ENCODE peak calls at places on chromosomes 7 and 10, in four cellular contexts. B is HCT116, S is PC-3, P is mesendoderm. H is an unnamed sample. For H3K4me1, the result is how much of the 10 kb centered on the place peaks cover.

GRCh38 chr10:133528845-133529575 is 1.8 kb downstream of the CYP2E1 start:
- DNase-seq in B (no peak), S (peak), P (no peak), H (no peak)

GRCh38 chr10:129533281-129533680 is 66.2 kb downstream of the MGMT start:
- DNase-seq in B (no peak), S (no peak), P (no peak), H (no peak)

GRCh38 chr7:148501707-148502139 is 88.8 kb upstream of the C7orf33 start:
- DNase-seq in B (no peak), S (peak), P (peak), H (peak)

GRCh38 chr10:126872768-126873167 is 32.5 kb upstream of the DOCK1 start:
- DNase-seq in B (no peak), S (no peak), P (peak), H (no peak)

GRCh38 chr10:16280595-16280994 is 156.2 kb upstream of the PTER start:
- DNase-seq in B (no peak), S (no peak), P (no peak), H (no peak)

GRCh38 chr7:106247827-106248201 is 37.0 kb downstream of the NAMPT start:
- DNase-seq in B (no peak), S (no peak), P (no peak), H (no peak)

GRCh38 chr10:96513686-96514551 is at the start of gene TLL2:
- DNase-seq in B (peak), S (peak), P (peak), H (peak)

GRCh38 chr7:158991824-158992621 is 135.7 kb downstream of the DYNC2I1 start:
- DNase-seq in B (no peak), S (no peak), P (no peak), H (no peak)

GRCh38 chr10:97913554-97913953 is 63.9 kb downstream of the GOLGA7B start:
- DNase-seq in B (no peak), S (no peak), P (no peak), H (no peak)

GRCh38 chr10:59179027-59179426 is 2.6 kb downstream of the PHYHIPL start:
- DNase-seq in B (no peak), S (no peak), P (no peak), H (no peak)

GRCh38 chr7:16422100-16422430 is 727 bp upstream of the CRPPA start:
- DNase-seq in B (no peak), S (no peak), P (peak), H (no peak)

GRCh38 chr7:10734595-10734994 is 239.1 kb upstream of the PHF14 start:
- DNase-seq in B (no peak), S (no peak), P (no peak), H (no peak)

GRCh38 chr10:69451784-69452251 is 553 bp downstream of the TSPAN15 start:
- DNase-seq in B (no peak), S (peak), P (peak), H (no peak)

GRCh38 chr10:31693499-31693898 is 235.1 kb downstream of the ARHGAP12 start:
- DNase-seq in B (no peak), S (no peak), P (no peak), H (no peak)

GRCh38 chr7:101582971-101583370 is 46.1 kb downstream of the MYL10 start:
- DNase-seq in B (no peak), S (no peak), P (no peak), H (no peak)

GRCh38 chr10:71623098-71623985 is 96.2 kb downstream of the C10orf105 start:
- DNase-seq in B (no peak), S (peak), P (peak), H (peak)

GRCh38 chr7:91651986-91652385 is 228.5 kb downstream of the MTERF1 start:
- DNase-seq in B (no peak), S (no peak), P (peak), H (no peak)

GRCh38 chr7:137880432-137880831 is 33.7 kb upstream of the DGKI start:
- DNase-seq in B (no peak), S (no peak), P (no peak), H (no peak)

GRCh38 chr10:126227762-126228134 is 160.5 kb downstream of the ADAM12 start:
- DNase-seq in B (no peak), S (peak), P (no peak), H (no peak)

GRCh38 chr7:15685358-15686181 is 913 bp downstream of the MEOX2 start:
- DNase-seq in B (no peak), S (no peak), P (peak), H (no peak)

GRCh38 chr10:48905311-48905710 is 34.3 kb downstream of the LRRC18 start:
- DNase-seq in B (no peak), S (no peak), P (no peak), H (no peak)

GRCh38 chr10:49441488-49442476 is 45.9 kb upstream of the DRGX start:
- DNase-seq in B (no peak), S (no peak), P (no peak), H (no peak)

GRCh38 chr10:6840766-6841165 is 260.7 kb upstream of the PRKCQ start:
- DNase-seq in B (no peak), S (no peak), P (no peak), H (no peak)

GRCh38 chr7:2714636-2715035 is 26.6 kb downstream of the AMZ1 start:
- DNase-seq in B (no peak), S (no peak), P (no peak), H (peak)

GRCh38 chr10:123160311-123160980 is 6.2 kb downstream of the BUB3 start:
- DNase-seq in B (no peak), S (no peak), P (no peak), H (no peak)

GRCh38 chr10:24255907-24256306 is 47.0 kb downstream of the KIAA1217 start:
- DNase-seq in B (no peak), S (peak), P (peak), H (no peak)

GRCh38 chr7:93117327-93117726 is 452 bp downstream of the SAMD9 start:
- DNase-seq in B (no peak), S (no peak), P (no peak), H (peak)

DNA sequence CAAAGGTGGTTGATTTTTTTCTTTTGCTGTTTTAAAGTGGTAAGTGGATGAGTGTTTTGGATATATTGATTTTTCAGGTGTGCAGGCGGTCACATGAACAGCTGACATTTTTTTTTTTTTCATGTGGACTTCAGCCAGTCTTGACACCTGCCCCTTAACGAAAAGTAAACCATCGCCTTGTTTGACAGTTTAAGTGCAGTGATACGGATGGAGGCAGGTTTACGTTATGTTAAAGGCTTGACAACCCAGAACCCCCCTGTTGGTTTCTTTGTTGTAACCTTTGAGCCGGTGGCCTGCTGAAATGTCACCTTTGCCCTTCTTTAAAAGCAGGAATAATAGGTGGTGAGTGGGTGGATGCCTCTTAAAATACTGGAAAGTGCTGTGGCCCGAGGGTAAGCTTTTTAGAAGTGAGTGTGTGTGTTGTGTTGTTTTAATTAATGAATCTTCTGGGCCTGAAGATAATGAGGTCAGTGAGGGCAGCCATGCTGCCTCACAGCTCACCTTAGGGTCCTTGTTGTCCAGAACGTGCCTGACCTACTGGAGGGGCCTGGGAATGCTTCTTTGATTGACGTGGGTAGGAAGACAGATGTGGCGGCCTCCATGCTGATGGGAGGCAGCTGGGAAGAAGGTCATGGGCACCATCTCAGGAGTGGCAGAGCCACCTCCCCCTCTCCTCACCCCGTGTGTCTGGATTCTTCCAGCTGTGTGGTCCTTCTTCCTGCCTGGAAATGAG is 69.8 kb downstream of the TCF7L2 start:
- DNase-seq in B (no peak), S (no peak), P (no peak), H (no peak)
- H3K4me1 ChIP-seq in B (half or more), S (under half), P (under half), H (under half)

DNA sequence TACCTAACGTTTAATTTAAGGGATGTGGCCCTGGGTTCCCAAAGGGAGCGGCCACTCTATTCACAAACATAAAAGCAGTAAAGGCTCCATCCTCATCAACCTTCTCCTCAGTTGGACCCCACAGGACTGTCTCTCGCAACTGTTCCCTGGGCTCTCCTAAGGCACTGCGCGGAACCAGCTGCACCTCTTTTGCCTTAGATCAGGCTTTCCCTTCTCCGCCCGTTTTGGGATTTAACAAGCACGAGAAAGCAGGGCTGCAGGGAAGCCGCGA is 664 bp upstream of the GTPBP4 start:
- DNase-seq in B (no peak), S (peak), P (peak), H (no peak)
- H3K27ac ChIP-seq in B (peak), S (peak), P (no peak), H (no peak)

GRCh38 chr10:132143162-132143561 is 43.6 kb upstream of the DPYSL4 start:
- DNase-seq in B (no peak), S (no peak), P (peak), H (no peak)
- H3K4me2 ChIP-seq in B (no peak), S (no peak), P (no peak), H (no peak)

DNA sequence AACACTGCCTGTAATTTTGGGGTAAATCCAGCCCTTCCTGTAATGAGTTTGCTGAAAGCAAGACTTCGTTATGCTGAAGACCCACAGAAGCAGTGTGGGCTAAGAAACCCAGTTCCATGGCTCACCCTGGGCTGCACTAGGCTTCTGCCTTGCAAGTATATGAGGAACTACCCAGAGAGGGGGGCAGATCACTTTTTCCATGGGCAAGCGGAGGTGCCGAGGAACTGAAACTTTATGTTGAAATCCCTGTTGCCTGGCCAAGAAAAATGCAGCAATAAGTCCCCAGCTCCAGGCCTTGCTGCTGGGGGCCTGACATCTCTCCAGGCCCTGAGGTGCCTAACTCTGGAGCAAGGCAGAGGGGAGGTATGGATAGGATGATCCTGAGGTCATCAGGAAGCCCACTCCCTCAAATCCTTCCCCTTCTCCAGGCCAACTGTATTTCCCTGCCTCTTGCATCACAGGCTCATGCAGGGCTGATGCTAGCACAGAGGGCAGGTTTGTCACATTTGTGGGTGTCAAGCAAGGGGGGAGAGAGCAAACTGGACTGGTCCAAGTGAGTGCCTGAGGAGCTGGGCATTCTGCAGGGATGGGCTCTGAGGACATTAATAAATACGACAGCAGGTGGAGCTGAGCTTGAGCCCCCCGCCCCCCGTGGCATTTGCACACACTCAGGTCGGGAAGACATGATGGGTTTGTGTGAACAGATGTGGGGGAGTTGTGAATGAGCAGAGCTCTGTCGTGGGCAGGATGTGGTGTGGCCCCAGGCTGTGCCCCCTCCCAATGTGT is 8.7 kb downstream of the RASSF4 start:
- DNase-seq in B (no peak), S (no peak), P (no peak), H (peak)
- H3K4me1 ChIP-seq in B (under half), S (under half), P (under half), H (half or more)

GRCh38 chr7:41881313-41882130 is 178.6 kb upstream of the INHBA start:
- DNase-seq in B (no peak), S (no peak), P (no peak), H (peak)
- H3K27ac ChIP-seq in B (no peak), S (no peak), P (no peak), H (no peak)

GRCh38 chr7:119482209-119482608 is 790.8 kb upstream of the KCND2 start:
- DNase-seq in B (peak), S (peak), P (peak), H (peak)
- H3K4me2 ChIP-seq in B (peak), S (no peak), P (no peak), H (no peak)

GRCh38 chr10:114634607-114634974 is 23.5 kb downstream of the ABLIM1 start:
- DNase-seq in B (peak), S (peak), P (peak), H (no peak)
- H3K4me1 ChIP-seq in B (under half), S (under half), P (under half), H (under half)

DNA sequence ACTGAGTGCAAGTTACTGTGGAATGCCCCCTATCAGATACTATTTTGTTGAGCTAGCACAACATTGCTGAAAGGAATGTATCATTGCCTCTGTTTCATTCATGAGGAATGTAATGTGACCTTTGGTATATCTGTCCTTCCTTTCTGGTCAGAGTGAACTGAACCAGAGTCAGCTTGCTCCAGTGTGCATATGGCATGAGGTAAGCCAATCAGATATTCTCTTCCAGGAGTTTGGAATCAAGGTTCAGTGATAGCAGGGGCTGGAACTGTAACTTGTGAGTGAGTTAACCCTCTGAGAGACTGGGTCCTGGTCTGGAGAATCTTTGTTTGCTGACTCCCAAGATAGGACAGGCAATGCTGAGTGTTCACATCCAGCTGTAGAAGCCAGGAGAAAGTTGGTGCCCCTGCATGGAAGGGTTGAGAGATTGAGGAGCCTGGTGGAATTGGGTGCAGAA is 45.3 kb upstream of the OSBPL3 start:
- DNase-seq in B (no peak), S (peak), P (peak), H (no peak)
- H3K27ac ChIP-seq in B (no peak), S (peak), P (no peak), H (no peak)